ENCODE peak calls at places on chromosomes 7 and 10, in four cellular contexts. L, F, A and J are unnamed samples.

GRCh38 chr10:7520496-7521485 is 110.0 kb upstream of the SFMBT2 start:
- DNase-seq in L (no peak), F (no peak), A (no peak), J (peak)

GRCh38 chr10:119161680-119162079 is 3.8 kb downstream of the SFXN4 start:
- DNase-seq in L (no peak), F (no peak), A (peak), J (no peak)

GRCh38 chr10:69453759-69454158 is 2.5 kb downstream of the TSPAN15 start:
- DNase-seq in L (no peak), F (no peak), A (no peak), J (no peak)

GRCh38 chr7:21355406-21355874 is 72.4 kb upstream of the SP4 start:
- DNase-seq in L (no peak), F (no peak), A (no peak), J (no peak)

GRCh38 chr7:140006600-140006999 is 56.2 kb downstream of the PARP12 start:
- DNase-seq in L (no peak), F (no peak), A (no peak), J (no peak)

GRCh38 chr10:98223874-98224273 is 44.1 kb downstream of the LOXL4 start:
- DNase-seq in L (no peak), F (no peak), A (no peak), J (no peak)

GRCh38 chr10:62911210-62911963 is 95.2 kb upstream of the EGR2 start:
- DNase-seq in L (peak), F (no peak), A (peak), J (no peak)

GRCh38 chr10:2984682-2985081 is 82.7 kb upstream of the PFKP start:
- DNase-seq in L (no peak), F (no peak), A (no peak), J (no peak)

GRCh38 chr7:127946081-127946480 is 85.2 kb downstream of the LRRC4 start:
- DNase-seq in L (no peak), F (no peak), A (no peak), J (no peak)

GRCh38 chr7:12653127-12653917 is 34.1 kb upstream of the ARL4A start:
- DNase-seq in L (no peak), F (no peak), A (peak), J (no peak)

GRCh38 chr10:624605-625334 is 64.7 kb downstream of the DIP2C start:
- DNase-seq in L (no peak), F (no peak), A (peak), J (peak)

GRCh38 chr10:75395171-75395954 is 6.2 kb downstream of the ZNF503 start:
- DNase-seq in L (no peak), F (no peak), A (peak), J (no peak)

GRCh38 chr7:99034932-99035722 is 108.8 kb downstream of the SMURF1 start:
- DNase-seq in L (no peak), F (no peak), A (no peak), J (no peak)

GRCh38 chr10:125916977-125917376 is 20.6 kb downstream of the FANK1 start:
- DNase-seq in L (no peak), F (no peak), A (no peak), J (no peak)

GRCh38 chr10:4809156-4809555 is 16.9 kb upstream of the AKR1E2 start:
- DNase-seq in L (no peak), F (no peak), A (no peak), J (peak)

GRCh38 chr7:6648066-6648814 is 11.1 kb downstream of the ZNF316 start:
- DNase-seq in L (no peak), F (no peak), A (no peak), J (no peak)

GRCh38 chr7:98617051-98617959 is at the start of gene NPTX2:
- DNase-seq in L (no peak), F (no peak), A (peak), J (no peak)

GRCh38 chr7:11570205-11570604 is 261.8 kb downstream of the THSD7A start:
- DNase-seq in L (no peak), F (no peak), A (no peak), J (no peak)